ENCODE peak calls at places on chromosomes 3 and 15, in five cellular contexts. M, W, J, E and T are unnamed samples.

GRCh38 chr3:107367353-107367752 is 9.9 kb upstream of the CCDC54 start:
- DNase-seq in J (peak), E (peak), W (peak), M (peak), T (no peak)

GRCh38 chr3:118945834-118946233 is 88.8 kb downstream of the IGSF11 start:
- DNase-seq in W (no peak), M (no peak), J (no peak), E (peak), T (no peak)

GRCh38 chr15:77634266-77634962 is 1.7 kb upstream of the LINGO1 start:
- DNase-seq in W (no peak), E (peak), J (peak), M (peak), T (peak)

GRCh38 chr3:193040836-193041672 is 123.4 kb upstream of the MB21D2 start:
- DNase-seq in J (peak), M (peak), E (no peak), W (peak), T (peak)

GRCh38 chr15:98651581-98652220 is 3.4 kb downstream of the IGF1R start:
- DNase-seq in W (no peak), J (peak), M (no peak), E (no peak), T (no peak)

GRCh38 chr3:61237858-61238257 is 13.4 kb downstream of the FHIT start:
- DNase-seq in M (no peak), E (no peak), J (no peak), W (no peak), T (no peak)

GRCh38 chr3:47661121-47661752 is 82.6 kb upstream of the CSPG5 start:
- DNase-seq in J (peak), E (peak), W (no peak), M (no peak), T (no peak)

GRCh38 chr3:9625656-9626055 is 23.6 kb upstream of the MTMR14 start:
- DNase-seq in J (no peak), E (no peak), M (no peak), W (no peak), T (no peak)

GRCh38 chr3:149941186-149941585 is 29.5 kb downstream of the PFN2 start:
- DNase-seq in E (no peak), J (no peak), W (no peak), M (no peak), T (no peak)

GRCh38 chr3:95815828-95816227 is 998.6 kb upstream of the EPHA6 start:
- DNase-seq in M (no peak), W (no peak), E (no peak), J (no peak), T (no peak)

GRCh38 chr3:108301695-108302404 is 5.5 kb downstream of the HHLA2 start:
- DNase-seq in W (no peak), J (no peak), M (no peak), E (no peak), T (no peak)

GRCh38 chr3:153951276-153951675 is 169.9 kb upstream of the ARHGEF26 start:
- DNase-seq in W (no peak), M (no peak), E (no peak), J (no peak), T (no peak)

GRCh38 chr15:51093865-51094605 is 671 bp downstream of the TNFAIP8L3 start:
- DNase-seq in E (no peak), M (no peak), J (peak), W (no peak), T (no peak)

GRCh38 chr3:159634414-159634813 is 354.2 kb upstream of the IL12A start:
- DNase-seq in J (no peak), E (no peak), W (no peak), M (no peak), T (no peak)

GRCh38 chr3:21377366-21377765 is 373.6 kb downstream of the ZNF385D start:
- DNase-seq in J (no peak), W (no peak), E (no peak), M (no peak), T (no peak)

GRCh38 chr3:373193-373784 is 176.7 kb downstream of the CHL1 start:
- DNase-seq in W (no peak), J (no peak), E (no peak), M (no peak), T (no peak)